ENCODE peak calls at places on chromosomes 6 and 20, in six cellular contexts. W is HepG2, H is cerebellar nuclear complex, C is fibroblast of mammary gland, O is AG04450, K is WTC11. J is an unnamed sample.

GRCh38 chr6:106870069-106870468 is 104.5 kb downstream of the CD24 start:
- DNase-seq in W (peak; percentile 29), O (peak; percentile 16), K (no peak), C (peak; percentile 24), H (no peak), J (no peak)

GRCh38 chr20:23436681-23437080 is 2.8 kb upstream of the CSTL1 start:
- DNase-seq in K (no peak), H (no peak), O (no peak), C (no peak), W (no peak), J (peak; percentile 23)

GRCh38 chr20:45842169-45842812 is 8.7 kb downstream of the SNX21 start:
- DNase-seq in K (no peak), C (peak; percentile 80), O (no peak), W (no peak), H (no peak), J (no peak)

GRCh38 chr6:39214846-39215639 is 14.2 kb downstream of the KCNK5 start:
- DNase-seq in O (no peak), K (no peak), C (no peak), H (no peak), W (no peak), J (no peak)

GRCh38 chr20:37920270-37920669 is 17.3 kb downstream of the VSTM2L start:
- DNase-seq in W (no peak), K (no peak), C (no peak), H (no peak), O (no peak), J (no peak)

GRCh38 chr6:104522533-104522932 is 337.2 kb downstream of the HACE1 start:
- DNase-seq in W (no peak), H (no peak), C (no peak), O (no peak), K (no peak), J (no peak)

GRCh38 chr6:3516094-3516493 is 59.2 kb upstream of the SLC22A23 start:
- DNase-seq in C (peak; percentile 60), O (no peak), K (no peak), H (no peak), W (no peak), J (no peak)

GRCh38 chr6:53154071-53154470 is 5.4 kb upstream of the GCM1 start:
- DNase-seq in O (no peak), C (peak; percentile 8), H (no peak), W (no peak), K (no peak), J (no peak)

GRCh38 chr6:39495023-39495422 is 172.5 kb upstream of the KCNK16 start:
- DNase-seq in W (no peak), O (no peak), C (no peak), H (no peak), K (no peak), J (no peak)

GRCh38 chr6:87730310-87730709 is 28.3 kb upstream of the AKIRIN2 start:
- DNase-seq in K (no peak), H (no peak), O (no peak), W (peak; percentile 55), C (peak; percentile 10), J (no peak)

GRCh38 chr6:84466521-84466920 is 239.1 kb upstream of the CEP162 start:
- DNase-seq in K (no peak), O (no peak), C (peak; percentile 76), H (no peak), W (no peak), J (no peak)

GRCh38 chr6:155080876-155081845 is 86.0 kb downstream of the TIAM2 start:
- DNase-seq in K (no peak), O (no peak), C (peak; percentile 35), H (no peak), W (no peak), J (no peak)

GRCh38 chr6:134097114-134097707 is 44.8 kb upstream of the SLC2A12 start:
- DNase-seq in K (peak; percentile 65), C (peak; percentile 76), O (peak; percentile 50), H (no peak), W (peak; percentile 69), J (peak; percentile 70)

GRCh38 chr6:135030532-135031178 is 24.0 kb downstream of the HBS1L start:
- DNase-seq in C (peak; percentile 64), H (no peak), K (no peak), O (no peak), W (no peak), J (no peak)

GRCh38 chr20:3805594-3806264 is 9.6 kb downstream of the CDC25B start:
- DNase-seq in W (no peak), O (no peak), C (peak; percentile 83), K (no peak), H (no peak), J (no peak)

GRCh38 chr6:54031194-54031593 is 80.0 kb upstream of the MLIP start:
- DNase-seq in H (no peak), K (no peak), W (no peak), O (no peak), C (no peak), J (no peak)

GRCh38 chr20:1334761-1335160 is 5.8 kb upstream of the SDCBP2 start:
- DNase-seq in O (no peak), C (no peak), H (no peak), K (no peak), W (peak; percentile 63), J (peak; percentile 25)

GRCh38 chr6:104606361-104606760 is 253.4 kb downstream of the HACE1 start:
- DNase-seq in C (no peak), W (no peak), K (no peak), H (no peak), O (no peak), J (peak; percentile 51)

GRCh38 chr6:48978016-48978415 is 485.0 kb downstream of the MMUT start:
- DNase-seq in W (no peak), K (no peak), H (no peak), O (peak; percentile 21), C (peak; percentile 67), J (no peak)

GRCh38 chr20:5945963-5946362 is 4.4 kb downstream of the TRMT6 start:
- DNase-seq in K (no peak), C (peak; percentile 95), W (no peak), H (no peak), O (peak; percentile 56), J (no peak)

GRCh38 chr20:57437672-57438330 is 46.6 kb downstream of the RBM38 start:
- DNase-seq in H (no peak), C (no peak), O (no peak), K (no peak), W (no peak), J (no peak)

GRCh38 chr6:52929321-52930164 is 20.0 kb upstream of the GSTA3 start:
- DNase-seq in C (peak; percentile 94), K (no peak), W (peak; percentile 43), O (peak; percentile 47), H (no peak), J (no peak)

GRCh38 chr6:161353208-161353613 is 79.3 kb upstream of the AGPAT4 start:
- DNase-seq in C (peak; percentile 42), W (peak; percentile 46), K (peak; percentile 81), O (no peak), H (no peak), J (peak; percentile 63)

GRCh38 chr20:58706975-58707681 is 14.5 kb downstream of the NPEPL1 start:
- DNase-seq in O (no peak), C (no peak), W (no peak), H (no peak), K (peak; percentile 8), J (no peak)

GRCh38 chr6:64817525-64817924 is 889.5 kb downstream of the EYS start:
- DNase-seq in K (no peak), H (no peak), W (no peak), C (no peak), O (no peak), J (no peak)

GRCh38 chr6:16805190-16805860 is 44.1 kb upstream of the ATXN1 start:
- DNase-seq in H (no peak), W (peak; percentile 23), K (no peak), C (peak; percentile 23), O (no peak), J (no peak)

GRCh38 chr6:130366011-130366963 is at the start of gene TMEM200A:
- DNase-seq in C (peak; percentile 72), W (no peak), H (no peak), O (no peak), K (peak; percentile 66), J (peak; percentile 82)

GRCh38 chr6:25675172-25675571 is 23.2 kb downstream of the SCGN start:
- DNase-seq in H (no peak), O (no peak), K (no peak), C (no peak), W (no peak), J (no peak)

GRCh38 chr20:36865076-36865860 is 10.7 kb upstream of the TLDC2 start:
- DNase-seq in W (no peak), K (no peak), H (no peak), C (no peak), O (no peak), J (no peak)

GRCh38 chr6:146289816-146290588 is 253.6 kb upstream of the RAB32 start:
- DNase-seq in K (no peak), O (peak; percentile 11), H (no peak), W (no peak), C (peak; percentile 90), J (no peak)

GRCh38 chr20:63977392-63978276 is 1.8 kb downstream of the SAMD10 start:
- DNase-seq in C (peak; percentile 77), H (no peak), O (peak; percentile 41), W (peak; percentile 87), K (no peak), J (no peak)

GRCh38 chr6:31070711-31071197 is 41.6 kb downstream of the C6orf15 start:
- DNase-seq in W (peak; percentile 52), K (peak; percentile 49), O (peak; percentile 60), H (no peak), C (peak; percentile 77), J (peak; percentile 76)

GRCh38 chr6:26118999-26119398 is 31.8 kb downstream of the HFE start:
- DNase-seq in H (no peak), C (peak; percentile 42), K (no peak), O (no peak), W (peak; percentile 43), J (no peak)

GRCh38 chr20:51027396-51027795 is 4.5 kb upstream of the KCNG1 start:
- DNase-seq in K (no peak), O (no peak), W (no peak), C (no peak), H (no peak), J (no peak)

GRCh38 chr6:30019819-30020218 is 41.2 kb upstream of the POLR1H start:
- DNase-seq in O (no peak), C (no peak), K (no peak), W (no peak), H (no peak), J (no peak)

GRCh38 chr6:112560651-112561050 is 213.5 kb downstream of the RFPL4B start:
- DNase-seq in C (no peak), H (no peak), W (no peak), O (no peak), K (no peak), J (no peak)

GRCh38 chr6:139161817-139162284 is 27.0 kb downstream of the HECA start:
- DNase-seq in C (no peak), H (no peak), O (no peak), W (no peak), K (no peak), J (no peak)

GRCh38 chr6:119344306-119344705 is 5.3 kb downstream of the MAN1A1 start:
- DNase-seq in O (no peak), K (no peak), W (peak; percentile 40), C (no peak), H (no peak), J (no peak)

GRCh38 chr20:62523473-62524203 is 47.8 kb upstream of the GATA5 start:
- DNase-seq in W (peak; percentile 80), C (no peak), O (no peak), K (peak; percentile 52), H (no peak), J (no peak)

J was measured in ecto neural progenitor cell.